ENCODE peak calls at places on chromosome 6, in four cellular contexts. E is cerebellar cortex, M is GM19239, Q is NCI-H1930. Y is an unnamed sample.

GRCh38 chr6:22380236-22380635 is 83.4 kb upstream of the PRL start:
- DNase-seq in M (no peak), E (no peak), Q (no peak), Y (no peak)

GRCh38 chr6:160285541-160286105 is 27.0 kb upstream of the SLC22A2 start:
- DNase-seq in E (no peak), M (no peak), Q (no peak), Y (no peak)

GRCh38 chr6:23454090-23454998 is 671.7 kb upstream of the NRSN1 start:
- DNase-seq in E (no peak), Q (no peak), M (no peak), Y (peak)

GRCh38 chr6:18752278-18753057 is 365.3 kb downstream of the RNF144B start:
- DNase-seq in E (no peak), M (no peak), Q (no peak), Y (no peak)

GRCh38 chr6:42407379-42407778 is 44.3 kb downstream of the TRERF1 start:
- DNase-seq in M (no peak), Q (no peak), E (no peak), Y (no peak)

GRCh38 chr6:98335594-98335993 is 498.8 kb upstream of the POU3F2 start:
- DNase-seq in M (no peak), E (no peak), Q (no peak), Y (no peak)

GRCh38 chr6:104685871-104686549 is 173.7 kb downstream of the HACE1 start:
- DNase-seq in E (peak), Q (no peak), M (no peak), Y (no peak)

GRCh38 chr6:107337342-107337741 is 122.0 kb downstream of the PDSS2 start:
- DNase-seq in Q (no peak), E (no peak), M (no peak), Y (no peak)

GRCh38 chr6:109455161-109455501 is 441 bp downstream of the MICAL1 start:
- DNase-seq in M (no peak), Q (no peak), E (no peak), Y (no peak)

GRCh38 chr6:135129139-135129867 is 51.8 kb upstream of the MYB start:
- DNase-seq in M (no peak), Q (no peak), E (no peak), Y (no peak)

GRCh38 chr6:107563694-107564093 is 73.8 kb downstream of the SOBP start:
- DNase-seq in M (no peak), Q (no peak), E (peak), Y (no peak)

GRCh38 chr6:78995946-78996345 is 82.1 kb downstream of the PHIP start:
- DNase-seq in M (no peak), Q (no peak), E (no peak), Y (no peak)

GRCh38 chr6:130755368-130756034 is 71.7 kb upstream of the SMLR1 start:
- DNase-seq in M (no peak), Q (no peak), E (no peak), Y (no peak)

GRCh38 chr6:151434369-151434768 is 17.6 kb downstream of the RMND1 start:
- DNase-seq in E (no peak), Q (no peak), M (no peak), Y (no peak)

GRCh38 chr6:13834762-13835161 is 20.4 kb upstream of the MCUR1 start:
- DNase-seq in Q (no peak), E (no peak), M (no peak), Y (no peak)

GRCh38 chr6:36578030-36578825 is 15.9 kb upstream of the SRSF3 start:
- DNase-seq in M (no peak), E (no peak), Q (no peak), Y (peak)

GRCh38 chr6:66361886-66362285 is 654.9 kb upstream of the EYS start:
- DNase-seq in Q (no peak), E (no peak), M (no peak), Y (no peak)

GRCh38 chr6:111033628-111034289 is 51.9 kb downstream of the RPF2 start:
- DNase-seq in E (no peak), Q (no peak), M (no peak), Y (no peak)

GRCh38 chr6:144305985-144306384 is 20.9 kb downstream of the UTRN start:
- DNase-seq in E (no peak), M (no peak), Q (no peak), Y (no peak)

GRCh38 chr6:140478631-140479030 is 1104.2 kb upstream of the CITED2 start:
- DNase-seq in E (no peak), Q (no peak), M (no peak), Y (peak)

GRCh38 chr6:169452117-169452868 is 198.6 kb upstream of the THBS2 start:
- DNase-seq in Q (no peak), M (no peak), E (no peak), Y (peak)

GRCh38 chr6:34359438-34360158 is 32.9 kb downstream of the NUDT3 start:
- DNase-seq in Q (no peak), E (peak), M (no peak), Y (peak)

GRCh38 chr6:169172435-169172834 is 81.2 kb downstream of the THBS2 start:
- DNase-seq in Q (no peak), E (no peak), M (no peak), Y (no peak)

GRCh38 chr6:52359403-52359802 is 2.5 kb upstream of the PAQR8 start:
- DNase-seq in E (no peak), Q (no peak), M (no peak), Y (no peak)

GRCh38 chr6:33082702-33083101 is 6.9 kb downstream of the HLA-DPB1 start:
- DNase-seq in E (peak), Q (peak), M (peak), Y (no peak)

GRCh38 chr6:116041934-116042333 is 18.8 kb downstream of the FRK start:
- DNase-seq in E (no peak), M (no peak), Q (no peak), Y (no peak)

GRCh38 chr6:145093226-145093625 is 642.1 kb downstream of the EPM2A start:
- DNase-seq in M (no peak), E (no peak), Q (no peak), Y (no peak)

GRCh38 chr6:149560736-149561135 is 5.4 kb upstream of the GINM1 start:
- DNase-seq in Q (no peak), E (no peak), M (no peak), Y (peak)

GRCh38 chr6:70846207-70846835 is 110.5 kb downstream of the B3GAT2 start:
- DNase-seq in M (no peak), E (no peak), Q (no peak), Y (no peak)

GRCh38 chr6:106512048-106512957 is 117.0 kb downstream of the RTN4IP1 start:
- DNase-seq in M (no peak), E (no peak), Q (peak), Y (peak)

GRCh38 chr6:45576648-45577624 is 199.2 kb upstream of the SUPT3H start:
- DNase-seq in Q (no peak), E (peak), M (no peak), Y (no peak)

GRCh38 chr6:125151715-125152114 is 1.9 kb upstream of the TPD52L1 start:
- DNase-seq in E (no peak), M (no peak), Q (no peak), Y (no peak)

GRCh38 chr6:106339334-106340029 is 13.9 kb upstream of the ATG5 start:
- DNase-seq in M (peak), Q (peak), E (peak), Y (peak)

Y was measured in Caki2.